ENCODE peak calls at places on chromosomes 7 and 10, in eight cellular contexts. One of them, this sample, is unnamed. For H3K4me1, the result is how much of the 10 kb centered on the place peaks cover.

GRCh38 chr7:54802841-54803240 is 43.8 kb upstream of the SEC61G start:
- DNase-seq in mammary epithelial cell: peak
- DNase-seq in foreskin keratinocyte: peak
- DNase-seq in K562: no peak
- DNase-seq in mesendoderm: no peak
- DNase-seq in stomach: no peak
- DNase-seq in CD4-positive, CD25-positive, alpha-beta regulatory T cell: no peak
- DNase-seq in A549: no peak
- DNase-seq in this sample: peak

GRCh38 chr7:102935450-102936110 is 22.8 kb downstream of the LRRC17 start:
- DNase-seq in A549: no peak
- DNase-seq in CD4-positive, CD25-positive, alpha-beta regulatory T cell: no peak
- DNase-seq in mammary epithelial cell: no peak
- DNase-seq in foreskin keratinocyte: no peak
- DNase-seq in K562: no peak
- DNase-seq in stomach: no peak
- DNase-seq in mesendoderm: no peak
- DNase-seq in this sample: no peak

GRCh38 chr10:2329082-2329481 is 591.8 kb upstream of the ADARB2 start:
- DNase-seq in mammary epithelial cell: no peak
- DNase-seq in mesendoderm: no peak
- DNase-seq in CD4-positive, CD25-positive, alpha-beta regulatory T cell: no peak
- DNase-seq in A549: no peak
- DNase-seq in foreskin keratinocyte: no peak
- DNase-seq in stomach: no peak
- DNase-seq in K562: no peak
- DNase-seq in this sample: no peak

GRCh38 chr7:53119514-53119933 is 84.1 kb downstream of the POM121L12 start:
- DNase-seq in foreskin keratinocyte: no peak
- DNase-seq in stomach: no peak
- DNase-seq in K562: no peak
- DNase-seq in mammary epithelial cell: no peak
- DNase-seq in A549: no peak
- DNase-seq in mesendoderm: no peak
- DNase-seq in CD4-positive, CD25-positive, alpha-beta regulatory T cell: no peak
- DNase-seq in this sample: peak

GRCh38 chr7:4707980-4708411 is 25.9 kb downstream of the FOXK1 start:
- DNase-seq in K562: no peak
- DNase-seq in A549: no peak
- DNase-seq in foreskin keratinocyte: no peak
- DNase-seq in CD4-positive, CD25-positive, alpha-beta regulatory T cell: no peak
- DNase-seq in mesendoderm: peak
- DNase-seq in stomach: no peak
- DNase-seq in mammary epithelial cell: no peak
- DNase-seq in this sample: no peak

GRCh38 chr7:1457949-1458675 is 1.2 kb downstream of the MICALL2 start:
- DNase-seq in mammary epithelial cell: no peak
- DNase-seq in K562: no peak
- DNase-seq in A549: no peak
- DNase-seq in foreskin keratinocyte: no peak
- DNase-seq in CD4-positive, CD25-positive, alpha-beta regulatory T cell: no peak
- DNase-seq in mesendoderm: no peak
- DNase-seq in stomach: no peak
- DNase-seq in this sample: no peak

GRCh38 chr10:117373848-117374505 is 1.3 kb downstream of the PDZD8 start:
- DNase-seq in foreskin keratinocyte: peak
- DNase-seq in mammary epithelial cell: peak
- DNase-seq in K562: no peak
- DNase-seq in mesendoderm: peak
- DNase-seq in stomach: peak
- DNase-seq in A549: peak
- DNase-seq in CD4-positive, CD25-positive, alpha-beta regulatory T cell: peak
- DNase-seq in this sample: peak

GRCh38 chr7:133023370-133024075 is 58.4 kb downstream of the CHCHD3 start:
- DNase-seq in stomach: no peak
- DNase-seq in mammary epithelial cell: no peak
- DNase-seq in A549: no peak
- DNase-seq in foreskin keratinocyte: no peak
- DNase-seq in mesendoderm: no peak
- DNase-seq in CD4-positive, CD25-positive, alpha-beta regulatory T cell: no peak
- DNase-seq in K562: no peak
- DNase-seq in this sample: peak

GRCh38 chr10:16944081-16944922 is 127.1 kb upstream of the RSU1 start:
- DNase-seq in A549: no peak
- DNase-seq in mesendoderm: no peak
- DNase-seq in mammary epithelial cell: no peak
- DNase-seq in stomach: no peak
- DNase-seq in CD4-positive, CD25-positive, alpha-beta regulatory T cell: no peak
- DNase-seq in K562: no peak
- DNase-seq in foreskin keratinocyte: no peak
- DNase-seq in this sample: peak

GRCh38 chr7:155225516-155225915 is 72.2 kb upstream of the INSIG1 start:
- DNase-seq in foreskin keratinocyte: no peak
- DNase-seq in mesendoderm: no peak
- DNase-seq in A549: no peak
- DNase-seq in K562: no peak
- DNase-seq in stomach: no peak
- DNase-seq in mammary epithelial cell: no peak
- DNase-seq in CD4-positive, CD25-positive, alpha-beta regulatory T cell: no peak
- DNase-seq in this sample: no peak

GRCh38 chr10:116076616-116077015 is 196.4 kb downstream of the GFRA1 start:
- DNase-seq in K562: no peak
- DNase-seq in mesendoderm: no peak
- DNase-seq in stomach: no peak
- DNase-seq in A549: no peak
- DNase-seq in foreskin keratinocyte: no peak
- DNase-seq in mammary epithelial cell: no peak
- DNase-seq in CD4-positive, CD25-positive, alpha-beta regulatory T cell: no peak
- DNase-seq in this sample: no peak

GRCh38 chr7:128948976-128949760 is 11.4 kb downstream of the IRF5 start:
- DNase-seq in stomach: no peak
- DNase-seq in K562: no peak
- DNase-seq in mesendoderm: no peak
- DNase-seq in CD4-positive, CD25-positive, alpha-beta regulatory T cell: no peak
- DNase-seq in A549: no peak
- DNase-seq in foreskin keratinocyte: no peak
- DNase-seq in mammary epithelial cell: no peak
- DNase-seq in this sample: no peak

GRCh38 chr10:109859221-109859620 is 64.1 kb downstream of the XPNPEP1 start:
- DNase-seq in mammary epithelial cell: no peak
- DNase-seq in foreskin keratinocyte: no peak
- DNase-seq in stomach: no peak
- DNase-seq in A549: no peak
- DNase-seq in mesendoderm: no peak
- DNase-seq in K562: no peak
- DNase-seq in CD4-positive, CD25-positive, alpha-beta regulatory T cell: no peak
- DNase-seq in this sample: no peak

GRCh38 chr7:57868771-57869483 is 418.9 kb downstream of the ZNF716 start:
- DNase-seq in K562: no peak
- DNase-seq in A549: peak
- DNase-seq in mesendoderm: no peak
- DNase-seq in foreskin keratinocyte: no peak
- DNase-seq in stomach: no peak
- DNase-seq in CD4-positive, CD25-positive, alpha-beta regulatory T cell: no peak
- DNase-seq in mammary epithelial cell: no peak
- DNase-seq in this sample: no peak

GRCh38 chr7:23743226-23743625 is 33.2 kb downstream of the STK31 start:
- DNase-seq in A549: no peak
- DNase-seq in CD4-positive, CD25-positive, alpha-beta regulatory T cell: no peak
- DNase-seq in mammary epithelial cell: no peak
- DNase-seq in foreskin keratinocyte: no peak
- DNase-seq in K562: no peak
- DNase-seq in mesendoderm: peak
- DNase-seq in stomach: no peak
- DNase-seq in this sample: no peak

GRCh38 chr7:14073988-14074387 is 84.5 kb upstream of the ETV1 start:
- DNase-seq in mesendoderm: no peak
- DNase-seq in mammary epithelial cell: no peak
- DNase-seq in CD4-positive, CD25-positive, alpha-beta regulatory T cell: no peak
- DNase-seq in stomach: no peak
- DNase-seq in A549: no peak
- DNase-seq in foreskin keratinocyte: no peak
- DNase-seq in K562: no peak
- DNase-seq in this sample: peak

GRCh38 chr10:101301111-101301731 is 52.7 kb upstream of the BTRC start:
- DNase-seq in CD4-positive, CD25-positive, alpha-beta regulatory T cell: no peak
- DNase-seq in foreskin keratinocyte: peak
- DNase-seq in mammary epithelial cell: peak
- DNase-seq in K562: peak
- DNase-seq in mesendoderm: peak
- DNase-seq in A549: peak
- DNase-seq in stomach: peak
- DNase-seq in this sample: no peak

GRCh38 chr7:153514006-153514405 is 538.2 kb upstream of the DPP6 start:
- DNase-seq in A549: no peak
- DNase-seq in CD4-positive, CD25-positive, alpha-beta regulatory T cell: no peak
- DNase-seq in foreskin keratinocyte: no peak
- DNase-seq in mammary epithelial cell: no peak
- DNase-seq in stomach: no peak
- DNase-seq in K562: no peak
- DNase-seq in mesendoderm: no peak
- DNase-seq in this sample: no peak

GRCh38 chr10:21146446-21146789 is 249.3 kb upstream of the NEBL start:
- DNase-seq in K562: no peak
- DNase-seq in mammary epithelial cell: no peak
- DNase-seq in foreskin keratinocyte: no peak
- DNase-seq in A549: no peak
- DNase-seq in stomach: no peak
- DNase-seq in mesendoderm: peak
- DNase-seq in CD4-positive, CD25-positive, alpha-beta regulatory T cell: no peak
- DNase-seq in this sample: no peak

GRCh38 chr10:119602241-119603095 is 5.7 kb upstream of the TIAL1 start:
- DNase-seq in CD4-positive, CD25-positive, alpha-beta regulatory T cell: no peak
- DNase-seq in stomach: no peak
- DNase-seq in A549: peak
- DNase-seq in mammary epithelial cell: peak
- DNase-seq in K562: no peak
- DNase-seq in mesendoderm: peak
- DNase-seq in foreskin keratinocyte: peak
- DNase-seq in this sample: no peak

DNA sequence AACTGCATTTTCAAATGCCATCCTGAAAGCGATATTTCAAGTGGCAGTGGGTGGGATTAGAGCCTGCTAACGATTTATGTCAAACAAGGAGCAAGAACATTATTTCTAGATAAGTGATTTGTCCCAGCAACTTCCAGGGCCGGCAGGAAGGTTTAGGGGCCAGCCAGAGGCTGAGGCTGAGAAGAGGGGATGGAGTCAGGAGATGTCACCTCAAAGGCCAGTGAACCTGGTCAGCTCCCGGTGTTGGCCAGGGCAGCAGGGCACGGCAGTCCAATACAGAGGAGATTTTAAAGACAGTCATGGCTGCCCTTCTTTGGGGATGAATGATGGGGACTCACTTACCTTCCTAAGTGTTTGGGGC is 105.7 kb upstream of the PPIF start:
- DNase-seq in K562: no peak
- DNase-seq in mammary epithelial cell: no peak
- DNase-seq in A549: no peak
- DNase-seq in foreskin keratinocyte: no peak
- DNase-seq in mesendoderm: no peak
- DNase-seq in CD4-positive, CD25-positive, alpha-beta regulatory T cell: no peak
- DNase-seq in stomach: no peak
- DNase-seq in this sample: no peak
- H3K4me1 ChIP-seq in K562: under half
- H3K4me1 ChIP-seq in mammary epithelial cell: half or more
- H3K4me1 ChIP-seq in A549: under half
- H3K4me1 ChIP-seq in foreskin keratinocyte: under half
- H3K4me1 ChIP-seq in mesendoderm: under half
- H3K4me1 ChIP-seq in CD4-positive, CD25-positive, alpha-beta regulatory T cell: under half
- H3K4me1 ChIP-seq in stomach: half or more
- H3K4me1 ChIP-seq in this sample: half or more

GRCh38 chr10:12061124-12061523 is 7.6 kb upstream of the DHTKD1 start:
- DNase-seq in stomach: no peak
- DNase-seq in A549: no peak
- DNase-seq in mesendoderm: no peak
- DNase-seq in mammary epithelial cell: no peak
- DNase-seq in K562: no peak
- DNase-seq in foreskin keratinocyte: no peak
- DNase-seq in CD4-positive, CD25-positive, alpha-beta regulatory T cell: no peak
- DNase-seq in this sample: no peak

GRCh38 chr10:12051241-12051640 is 8.6 kb upstream of the UPF2 start:
- DNase-seq in A549: no peak
- DNase-seq in K562: no peak
- DNase-seq in mammary epithelial cell: no peak
- DNase-seq in foreskin keratinocyte: no peak
- DNase-seq in stomach: no peak
- DNase-seq in mesendoderm: no peak
- DNase-seq in CD4-positive, CD25-positive, alpha-beta regulatory T cell: no peak
- DNase-seq in this sample: no peak

GRCh38 chr10:12055722-12056121 is 13.0 kb upstream of the DHTKD1 start:
- DNase-seq in mammary epithelial cell: no peak
- DNase-seq in foreskin keratinocyte: no peak
- DNase-seq in A549: no peak
- DNase-seq in K562: peak
- DNase-seq in CD4-positive, CD25-positive, alpha-beta regulatory T cell: no peak
- DNase-seq in stomach: no peak
- DNase-seq in mesendoderm: peak
- DNase-seq in this sample: no peak

DNA sequence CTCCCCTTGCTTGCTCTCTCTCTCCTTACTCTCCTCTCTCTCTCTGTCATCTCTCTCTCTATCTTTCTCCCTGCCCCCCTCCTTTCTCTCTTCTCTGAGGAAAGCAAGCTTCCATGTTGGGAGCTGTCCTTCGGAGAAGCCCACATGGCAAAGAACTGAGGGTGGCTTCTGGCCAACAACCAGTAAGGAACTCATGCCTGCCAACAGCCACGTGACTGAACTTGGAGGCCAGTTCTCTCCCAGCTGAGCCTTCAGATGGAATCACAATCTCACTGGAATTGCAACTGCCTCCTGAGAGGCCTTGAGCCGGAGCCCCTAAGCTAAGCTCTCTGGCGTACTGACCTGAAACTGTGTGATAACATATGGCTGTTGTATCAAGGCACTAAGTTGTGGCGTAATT is 12.0 kb upstream of the DHTKD1 start:
- DNase-seq in A549: no peak
- DNase-seq in K562: no peak
- DNase-seq in mammary epithelial cell: no peak
- DNase-seq in CD4-positive, CD25-positive, alpha-beta regulatory T cell: no peak
- DNase-seq in stomach: no peak
- DNase-seq in foreskin keratinocyte: no peak
- DNase-seq in mesendoderm: no peak
- DNase-seq in this sample: no peak
- H3K4me1 ChIP-seq in A549: under half
- H3K4me1 ChIP-seq in K562: under half
- H3K4me1 ChIP-seq in mammary epithelial cell: under half
- H3K4me1 ChIP-seq in CD4-positive, CD25-positive, alpha-beta regulatory T cell: under half
- H3K4me1 ChIP-seq in stomach: under half
- H3K4me1 ChIP-seq in foreskin keratinocyte: under half
- H3K4me1 ChIP-seq in mesendoderm: under half
- H3K4me1 ChIP-seq in this sample: under half

GRCh38 chr7:50723888-50724287 is 58.8 kb downstream of the GRB10 start:
- DNase-seq in stomach: no peak
- DNase-seq in CD4-positive, CD25-positive, alpha-beta regulatory T cell: no peak
- DNase-seq in mammary epithelial cell: no peak
- DNase-seq in foreskin keratinocyte: no peak
- DNase-seq in mesendoderm: no peak
- DNase-seq in A549: no peak
- DNase-seq in K562: no peak
- DNase-seq in this sample: no peak
- H3K4me1 ChIP-seq in stomach: under half
- H3K4me1 ChIP-seq in CD4-positive, CD25-positive, alpha-beta regulatory T cell: under half
- H3K4me1 ChIP-seq in mammary epithelial cell: under half
- H3K4me1 ChIP-seq in foreskin keratinocyte: under half
- H3K4me1 ChIP-seq in mesendoderm: under half
- H3K4me1 ChIP-seq in A549: under half
- H3K4me1 ChIP-seq in K562: under half
- H3K4me1 ChIP-seq in this sample: under half

GRCh38 chr10:113068178-113068890 is 118.3 kb downstream of the TCF7L2 start:
- DNase-seq in mesendoderm: no peak
- DNase-seq in A549: no peak
- DNase-seq in mammary epithelial cell: no peak
- DNase-seq in K562: no peak
- DNase-seq in foreskin keratinocyte: no peak
- DNase-seq in stomach: no peak
- DNase-seq in CD4-positive, CD25-positive, alpha-beta regulatory T cell: no peak
- DNase-seq in this sample: no peak
- H3K4me1 ChIP-seq in mesendoderm: under half
- H3K4me1 ChIP-seq in A549: half or more
- H3K4me1 ChIP-seq in mammary epithelial cell: under half
- H3K4me1 ChIP-seq in K562: under half
- H3K4me1 ChIP-seq in foreskin keratinocyte: under half
- H3K4me1 ChIP-seq in stomach: half or more
- H3K4me1 ChIP-seq in CD4-positive, CD25-positive, alpha-beta regulatory T cell: under half
- H3K4me1 ChIP-seq in this sample: under half